ENCODE peak calls at places on chromosome 21, in five cellular contexts. K, T, E, D and V are unnamed samples.

GRCh38 chr21:25572895-25573310 is 34.4 kb downstream of the MRPL39 start:
- DNase-seq in K (peak), D (no peak), E (no peak), T (no peak), V (no peak)

GRCh38 chr21:35217504-35218060 is 168.5 kb upstream of the RUNX1 start:
- DNase-seq in K (no peak), E (no peak), D (no peak), T (no peak), V (no peak)

GRCh38 chr21:28099296-28099695 is 893.4 kb downstream of the LTN1 start:
- DNase-seq in D (no peak), T (no peak), E (no peak), K (no peak), V (no peak)

GRCh38 chr21:19999369-20000272 is 998.6 kb upstream of the NCAM2 start:
- DNase-seq in D (peak), T (no peak), E (no peak), K (peak), V (peak)

GRCh38 chr21:32252136-32252535 is 26.7 kb downstream of the MIS18A start:
- DNase-seq in K (no peak), D (no peak), T (no peak), E (peak), V (no peak)

GRCh38 chr21:42679319-42679981 is 26.0 kb downstream of the PDE9A start:
- DNase-seq in K (no peak), T (no peak), D (peak), E (no peak), V (no peak)

GRCh38 chr21:35014302-35015044 is 34.6 kb downstream of the RUNX1 start:
- DNase-seq in T (peak), E (peak), D (no peak), K (no peak), V (peak)

GRCh38 chr21:44697811-44698734 is 1.1 kb downstream of the KRTAP10-12 start:
- DNase-seq in K (no peak), T (no peak), D (no peak), E (peak), V (no peak)

GRCh38 chr21:38136201-38136600 is 120.6 kb upstream of the KCNJ15 start:
- DNase-seq in T (no peak), E (no peak), D (no peak), K (no peak), V (no peak)